ENCODE peak calls at places on chromosomes 3 and 15, in four cellular contexts. One of them, this sample, is unnamed.

GRCh38 chr15:20348291-20348899 is 193.2 kb downstream of the GOLGA6L6 start:
- DNase-seq in prostate gland: no peak
- DNase-seq in HepG2: no peak
- DNase-seq in transverse colon: no peak
- DNase-seq in this sample: no peak

GRCh38 chr3:131091768-131092167 is 65.1 kb downstream of the NEK11 start:
- DNase-seq in HepG2: peak; percentile 8
- DNase-seq in prostate gland: no peak
- DNase-seq in transverse colon: no peak
- DNase-seq in this sample: no peak

GRCh38 chr15:77183066-77183465 is 112.2 kb upstream of the TSPAN3 start:
- DNase-seq in HepG2: no peak
- DNase-seq in prostate gland: no peak
- DNase-seq in transverse colon: no peak
- DNase-seq in this sample: no peak

GRCh38 chr15:80561500-80561899 is 133.6 kb upstream of the ABHD17C start:
- DNase-seq in transverse colon: no peak
- DNase-seq in prostate gland: no peak
- DNase-seq in HepG2: no peak
- DNase-seq in this sample: no peak

GRCh38 chr15:39145854-39146253 is 435.0 kb upstream of the THBS1 start:
- DNase-seq in transverse colon: no peak
- DNase-seq in prostate gland: no peak
- DNase-seq in HepG2: no peak
- DNase-seq in this sample: no peak

GRCh38 chr15:28934645-28935044 is 48.9 kb downstream of the APBA2 start:
- DNase-seq in HepG2: no peak
- DNase-seq in prostate gland: no peak
- DNase-seq in transverse colon: no peak
- DNase-seq in this sample: no peak

GRCh38 chr3:198080521-198081384 is 120.7 kb downstream of the LMLN start:
- DNase-seq in prostate gland: peak; percentile 54
- DNase-seq in transverse colon: peak; percentile 77
- DNase-seq in HepG2: peak; percentile 18
- DNase-seq in this sample: peak; percentile 96

GRCh38 chr3:104392327-104392726 is 974.4 kb upstream of the ALCAM start:
- DNase-seq in HepG2: peak; percentile 4
- DNase-seq in transverse colon: no peak
- DNase-seq in prostate gland: no peak
- DNase-seq in this sample: no peak

GRCh38 chr15:69743091-69743490 is 290.5 kb downstream of the RPLP1 start:
- DNase-seq in transverse colon: no peak
- DNase-seq in prostate gland: no peak
- DNase-seq in HepG2: no peak
- DNase-seq in this sample: no peak

GRCh38 chr15:86375733-86376132 is 296.1 kb downstream of the AGBL1 start:
- DNase-seq in prostate gland: peak; percentile 41
- DNase-seq in HepG2: no peak
- DNase-seq in transverse colon: no peak
- DNase-seq in this sample: no peak

GRCh38 chr3:69890094-69890493 is 109.4 kb upstream of the SAMMSON start:
- DNase-seq in HepG2: no peak
- DNase-seq in prostate gland: no peak
- DNase-seq in transverse colon: no peak
- DNase-seq in this sample: no peak

GRCh38 chr15:64596701-64597468 is 136.5 kb downstream of the ZNF609 start:
- DNase-seq in HepG2: no peak
- DNase-seq in transverse colon: no peak
- DNase-seq in prostate gland: no peak
- DNase-seq in this sample: no peak

GRCh38 chr15:74202461-74203401 is at the start of gene STRA6:
- DNase-seq in transverse colon: no peak
- DNase-seq in prostate gland: no peak
- DNase-seq in HepG2: peak; percentile 45
- DNase-seq in this sample: no peak

GRCh38 chr3:126550488-126551051 is 8.2 kb downstream of the C3orf22 start:
- DNase-seq in transverse colon: peak; percentile 4
- DNase-seq in HepG2: no peak
- DNase-seq in prostate gland: no peak
- DNase-seq in this sample: peak; percentile 34

GRCh38 chr3:9500108-9501050 is 53.2 kb downstream of the LHFPL4 start:
- DNase-seq in prostate gland: peak; percentile 28
- DNase-seq in transverse colon: peak; percentile 66
- DNase-seq in HepG2: peak; percentile 28
- DNase-seq in this sample: peak; percentile 92

GRCh38 chr3:112579697-112580096 is 17.9 kb downstream of the SLC35A5 start:
- DNase-seq in transverse colon: no peak
- DNase-seq in prostate gland: no peak
- DNase-seq in HepG2: no peak
- DNase-seq in this sample: no peak

GRCh38 chr15:92817339-92817886 is 82.7 kb upstream of the CHD2 start:
- DNase-seq in HepG2: no peak
- DNase-seq in prostate gland: no peak
- DNase-seq in transverse colon: no peak
- DNase-seq in this sample: no peak
- H3K4me1 ChIP-seq in HepG2: peaks cover 50% of the 10 kb centered on the region
- H3K4me1 ChIP-seq in prostate gland: peaks cover 10% of the 10 kb centered on the region
- H3K4me1 ChIP-seq in transverse colon: peaks cover 4% of the 10 kb centered on the region
- H3K4me1 ChIP-seq in this sample: peaks cover 21% of the 10 kb centered on the region

GRCh38 chr15:44718180-44718926 is 7.0 kb downstream of the B2M start:
- DNase-seq in HepG2: no peak
- DNase-seq in transverse colon: no peak
- DNase-seq in prostate gland: no peak
- DNase-seq in this sample: no peak

GRCh38 chr15:44716983-44717602 is 5.8 kb downstream of the B2M start:
- DNase-seq in transverse colon: no peak
- DNase-seq in HepG2: no peak
- DNase-seq in prostate gland: no peak
- DNase-seq in this sample: no peak

GRCh38 chr15:44718927-44719292 is 7.6 kb downstream of the B2M start:
- DNase-seq in prostate gland: no peak
- DNase-seq in HepG2: no peak
- DNase-seq in transverse colon: no peak
- DNase-seq in this sample: no peak

GRCh38 chr15:44720460-44721185 is 9.3 kb downstream of the B2M start:
- DNase-seq in HepG2: no peak
- DNase-seq in transverse colon: no peak
- DNase-seq in prostate gland: no peak
- DNase-seq in this sample: no peak

DNA sequence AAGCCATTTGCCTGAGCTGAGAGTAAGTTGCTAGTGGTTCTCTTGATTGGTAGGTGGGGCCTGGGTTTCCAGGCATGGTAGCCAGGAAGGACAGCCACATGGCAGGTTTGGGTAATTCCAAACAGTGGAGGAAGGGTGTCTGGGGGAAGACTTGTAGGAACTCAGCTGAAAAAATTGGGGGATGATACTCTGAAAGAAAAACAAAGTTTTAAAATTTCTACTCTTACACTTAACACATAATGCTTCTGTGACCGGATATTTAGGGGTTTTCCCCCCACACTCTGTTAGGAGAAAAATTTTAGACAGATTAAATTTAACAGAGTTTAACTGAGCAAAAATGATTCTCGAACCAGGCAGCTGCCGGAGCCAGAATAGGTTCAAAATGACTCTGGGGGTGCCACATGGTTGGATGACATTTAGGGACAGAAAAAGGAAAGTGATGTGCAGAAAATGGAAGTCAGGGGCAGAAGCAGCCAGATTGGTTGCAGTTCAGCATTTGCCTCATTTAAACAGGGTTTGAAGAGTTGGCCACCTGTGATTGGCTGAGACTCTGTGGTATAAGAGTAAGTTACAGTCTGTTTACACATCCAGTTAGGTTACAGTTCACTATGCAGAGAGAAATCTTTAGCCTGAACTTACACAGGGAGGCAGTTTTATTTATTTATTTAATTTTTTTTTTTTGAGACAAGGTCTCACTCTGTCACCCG is 8.1 kb downstream of the B2M start:
- DNase-seq in transverse colon: no peak
- DNase-seq in HepG2: peak; percentile 29
- DNase-seq in prostate gland: no peak
- DNase-seq in this sample: no peak
- TF ChIP-seq POLR2A in transverse colon: peak; percentile 27
- TF ChIP-seq POLR2A in HepG2: no peak
- TF ChIP-seq POLR2A in prostate gland: no peak
- TF ChIP-seq POLR2A in this sample: no peak

DNA sequence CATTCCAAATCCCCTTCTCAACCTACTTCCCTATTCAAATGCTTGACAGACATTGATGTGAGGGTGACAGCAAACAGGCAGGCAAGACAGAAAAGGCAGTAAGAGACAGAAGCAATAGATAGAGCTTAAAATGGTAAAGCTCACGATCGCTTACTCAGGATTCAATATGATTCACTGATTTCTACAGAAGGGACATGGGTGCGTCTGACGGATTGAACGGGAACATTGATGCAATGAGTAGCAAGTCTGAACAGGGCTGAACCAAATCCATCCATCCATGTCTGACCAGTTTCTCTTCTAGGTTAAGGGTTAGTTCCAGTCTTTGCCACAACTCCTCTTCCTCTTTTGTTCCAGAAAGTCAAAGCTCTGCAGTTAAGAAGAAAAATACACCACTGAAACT is 35.1 kb downstream of the P2RY1 start:
- DNase-seq in transverse colon: no peak
- DNase-seq in HepG2: no peak
- DNase-seq in prostate gland: no peak
- DNase-seq in this sample: no peak
- TF ChIP-seq POLR2AphosphoS5 in transverse colon: no peak
- TF ChIP-seq POLR2AphosphoS5 in HepG2: no peak
- TF ChIP-seq POLR2AphosphoS5 in prostate gland: no peak
- TF ChIP-seq POLR2AphosphoS5 in this sample: peak; percentile 31

GRCh38 chr15:63041982-63042878 is at the start of gene TPM1:
- DNase-seq in prostate gland: peak; percentile 63
- DNase-seq in HepG2: peak; percentile 73
- DNase-seq in transverse colon: peak; percentile 82
- DNase-seq in this sample: peak; percentile 93
- H3K4me1 ChIP-seq in prostate gland: peaks cover 1% of the 10 kb centered on the region
- H3K4me1 ChIP-seq in HepG2: peaks cover 51% of the 10 kb centered on the region
- H3K4me1 ChIP-seq in transverse colon: no peaks in the 10 kb centered on the region
- H3K4me1 ChIP-seq in this sample: peaks cover 35% of the 10 kb centered on the region

GRCh38 chr3:78927787-78928186 is 840.0 kb downstream of the ROBO1 start:
- DNase-seq in transverse colon: no peak
- DNase-seq in HepG2: no peak
- DNase-seq in prostate gland: no peak
- DNase-seq in this sample: no peak
- TF ChIP-seq POLR2A in transverse colon: no peak
- TF ChIP-seq POLR2A in HepG2: no peak
- TF ChIP-seq POLR2A in prostate gland: no peak
- TF ChIP-seq POLR2A in this sample: no peak

GRCh38 chr3:123834631-123835030 is 49.5 kb downstream of the MYLK start:
- DNase-seq in transverse colon: no peak
- DNase-seq in prostate gland: no peak
- DNase-seq in HepG2: no peak
- DNase-seq in this sample: no peak
- TF ChIP-seq POLR2AphosphoS5 in transverse colon: no peak
- TF ChIP-seq POLR2AphosphoS5 in prostate gland: no peak
- TF ChIP-seq POLR2AphosphoS5 in HepG2: no peak
- TF ChIP-seq POLR2AphosphoS5 in this sample: no peak

DNA sequence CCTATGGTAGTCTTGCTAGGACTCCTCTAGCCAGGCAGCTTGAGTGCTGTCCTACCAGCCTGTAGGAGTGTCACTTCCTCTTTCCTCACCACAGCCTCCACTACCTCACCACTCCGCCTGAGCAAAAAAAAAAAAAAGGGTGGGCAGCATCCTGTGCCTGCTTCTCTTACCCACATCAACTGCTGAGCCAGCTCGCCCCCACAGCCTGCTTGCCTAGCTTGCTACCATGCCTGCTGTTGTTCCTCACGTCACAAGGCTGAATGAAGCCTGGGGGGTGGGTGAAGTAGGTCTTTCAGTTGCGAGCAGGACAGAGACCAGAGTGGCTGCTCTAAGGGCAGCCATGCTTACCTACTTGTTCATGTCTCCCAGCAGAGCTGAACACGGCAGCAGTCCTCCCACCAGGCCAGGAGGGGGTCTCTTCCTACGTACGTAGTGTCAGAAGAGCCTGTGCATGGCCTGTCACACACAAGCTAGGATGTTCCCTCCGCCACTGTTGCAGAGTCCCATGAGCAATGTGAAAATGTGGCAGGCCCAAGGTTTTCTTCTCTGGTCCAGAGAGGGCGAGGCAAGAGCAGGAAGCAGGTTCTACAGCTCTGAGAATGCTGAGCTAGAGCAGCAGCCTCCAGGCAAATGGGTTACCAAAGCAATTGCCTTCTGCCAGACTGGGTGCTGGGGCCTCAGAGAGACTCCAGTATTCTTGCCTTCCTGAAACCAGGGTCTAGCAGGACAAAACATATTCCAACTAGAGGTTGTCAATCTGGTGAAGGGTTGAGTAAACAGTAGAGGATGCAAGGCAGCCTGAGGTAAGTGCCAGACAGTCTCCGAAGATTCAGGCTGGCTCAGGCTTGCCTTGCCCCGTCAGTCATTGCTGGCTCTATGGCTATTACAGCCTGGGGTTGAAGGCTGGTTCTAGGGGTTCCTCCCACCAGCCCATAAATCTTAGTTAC is 8.0 kb downstream of the PPM1M start:
- DNase-seq in transverse colon: peak; percentile 68
- DNase-seq in HepG2: no peak
- DNase-seq in prostate gland: no peak
- DNase-seq in this sample: no peak
- H3K4me1 ChIP-seq in transverse colon: peaks cover 3% of the 10 kb centered on the region
- H3K4me1 ChIP-seq in HepG2: no peaks in the 10 kb centered on the region
- H3K4me1 ChIP-seq in prostate gland: no peaks in the 10 kb centered on the region
- H3K4me1 ChIP-seq in this sample: peaks cover 12% of the 10 kb centered on the region

This sample was measured in upper lobe of left lung.